ENCODE peak calls at places on chromosomes 13 and 19, in four cellular contexts. S is esophagus squamous epithelium, V is HCT116, O is neuronal stem cell. D is an unnamed sample. For H3K4me1 and H3K36me3, the result is how much of the 10 kb centered on the place peaks cover.

GRCh38 chr19:42596391-42597071 is 1.8 kb upstream of the CEACAM8 start:
- DNase-seq in S (no peak), V (no peak), O (peak), D (peak)

GRCh38 chr19:16671652-16672274 is 10.8 kb downstream of the TMEM38A start:
- DNase-seq in S (no peak), V (no peak), O (no peak), D (no peak)

GRCh38 chr19:13765395-13766094 is 1.2 kb downstream of the MRI1 start:
- DNase-seq in S (no peak), V (no peak), O (no peak), D (no peak)

GRCh38 chr13:45393941-45394570 is 24.1 kb downstream of the SLC25A30 start:
- DNase-seq in S (no peak), V (peak), O (peak), D (no peak)

GRCh38 chr13:113591750-113592149 is 7.2 kb downstream of the TFDP1 start:
- DNase-seq in S (no peak), V (no peak), O (no peak), D (no peak)

GRCh38 chr19:30266687-30267086 is 105.5 kb upstream of the ZNF536 start:
- DNase-seq in S (no peak), V (no peak), O (no peak), D (no peak)

GRCh38 chr13:74145249-74145970 is 11.2 kb upstream of the KLF12 start:
- DNase-seq in S (no peak), V (no peak), O (no peak), D (no peak)

GRCh38 chr19:16376649-16377048 is 52.0 kb downstream of the KLF2 start:
- DNase-seq in S (no peak), V (no peak), O (no peak), D (no peak)

GRCh38 chr19:49570997-49571676 is 9.2 kb downstream of the NOSIP start:
- DNase-seq in S (no peak), V (no peak), O (no peak), D (no peak)

GRCh38 chr19:48498576-48498879 is 13.1 kb downstream of the LMTK3 start:
- DNase-seq in S (no peak), V (no peak), O (no peak), D (no peak)

GRCh38 chr13:27038323-27038722 is 133.3 kb downstream of the USP12 start:
- DNase-seq in S (no peak), V (peak), O (no peak), D (no peak)

GRCh38 chr19:10784257-10784656 is 51.8 kb downstream of the TMED1 start:
- DNase-seq in S (no peak), V (no peak), O (no peak), D (no peak)

GRCh38 chr13:36146513-36147276 is 15.5 kb upstream of the DCLK1 start:
- DNase-seq in S (no peak), V (no peak), O (no peak), D (no peak)

GRCh38 chr19:58328999-58329398 is 2.2 kb downstream of the ZSCAN22 start:
- DNase-seq in S (no peak), V (no peak), O (peak), D (no peak)

GRCh38 chr19:50199254-50199545 is 4.2 kb upstream of the MYH14 start:
- DNase-seq in S (no peak), V (no peak), O (no peak), D (no peak)

GRCh38 chr19:46000497-46001246 is 5.4 kb downstream of the CCDC61 start:
- DNase-seq in S (no peak), V (no peak), O (peak), D (no peak)

GRCh38 chr13:20359335-20359734 is 127.2 kb upstream of the GJB6 start:
- DNase-seq in S (no peak), V (peak), O (no peak), D (no peak)

GRCh38 chr19:17510220-17510993 is 1.0 kb upstream of the PGLS start:
- DNase-seq in S (no peak), V (no peak), O (no peak), D (no peak)

GRCh38 chr13:20118268-20119140 is 42.3 kb downstream of the GJA3 start:
- DNase-seq in S (no peak), V (no peak), O (no peak), D (no peak)

GRCh38 chr13:88761145-88761544 is 1090.0 kb downstream of the SLITRK5 start:
- DNase-seq in S (no peak), V (no peak), O (no peak), D (no peak)

GRCh38 chr13:107035778-107036177 is 467.8 kb upstream of the ARGLU1 start:
- DNase-seq in S (no peak), V (no peak), O (no peak), D (no peak)

GRCh38 chr19:55579766-55580621 is 654 bp downstream of the ZNF579 start:
- DNase-seq in S (no peak), V (no peak), O (no peak), D (no peak)

GRCh38 chr13:80340643-80341097 is 256 bp downstream of the SPRY2 start:
- DNase-seq in S (peak), V (no peak), O (no peak), D (no peak)

GRCh38 chr13:38202730-38203129 is 146.9 kb upstream of the UFM1 start:
- DNase-seq in S (no peak), V (no peak), O (no peak), D (no peak)

GRCh38 chr13:85406269-85406975 is 392.8 kb downstream of the SLITRK6 start:
- DNase-seq in S (no peak), V (no peak), O (no peak), D (no peak)

GRCh38 chr19:19418548-19419260 is 13.2 kb downstream of the GATAD2A start:
- DNase-seq in S (no peak), V (no peak), O (no peak), D (no peak)

GRCh38 chr13:99315186-99315585 is 8.0 kb upstream of the GPR183 start:
- DNase-seq in S (no peak), V (no peak), O (no peak), D (no peak)

GRCh38 chr13:99314640-99315176 is 7.5 kb upstream of the GPR183 start:
- DNase-seq in S (no peak), V (peak), O (no peak), D (no peak)

GRCh38 chr13:99312493-99312883 is 5.3 kb upstream of the GPR183 start:
- DNase-seq in S (peak), V (no peak), O (no peak), D (no peak)

GRCh38 chr13:99313473-99313872 is 6.3 kb upstream of the GPR183 start:
- DNase-seq in S (no peak), V (no peak), O (peak), D (no peak)

DNA sequence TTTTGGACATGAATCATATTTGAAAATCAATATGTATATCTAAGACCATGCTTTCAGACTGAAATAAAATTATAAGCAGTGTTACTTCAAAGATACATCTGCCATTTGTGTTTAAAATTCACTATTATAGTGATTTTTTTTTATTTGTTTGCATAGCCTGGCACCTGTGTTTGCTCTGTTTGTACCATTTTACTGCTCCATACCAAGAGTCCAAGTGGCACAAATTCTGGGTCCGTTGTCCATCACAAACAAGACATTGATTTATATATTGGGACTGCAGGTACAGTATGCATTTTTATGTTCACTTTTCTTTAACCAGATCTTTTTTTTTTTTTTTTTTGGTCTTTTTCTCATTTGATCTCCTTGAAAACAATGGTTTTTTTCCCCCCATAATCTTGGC is 6.7 kb upstream of the GPR183 start:
- DNase-seq in S (no peak), V (no peak), O (no peak), D (no peak)
- H3K4me1 ChIP-seq in S (under half), V (half or more), O (under half), D (under half)

GRCh38 chr13:37202264-37202663 is 96.8 kb upstream of the CSNK1A1L start:
- DNase-seq in S (no peak), V (no peak), O (no peak), D (no peak)
- H3K27ac ChIP-seq in S (no peak), V (no peak), O (no peak), D (no peak)

GRCh38 chr19:2796659-2797266 is 11.5 kb downstream of the THOP1 start:
- DNase-seq in S (no peak), V (no peak), O (no peak), D (no peak)
- H3K36me3 ChIP-seq in S (under half), V (half or more), O (half or more), D (under half)

GRCh38 chr19:15320118-15320517 is 12.2 kb downstream of the BRD4 start:
- DNase-seq in S (no peak), V (no peak), O (no peak), D (no peak)
- H3K4me1 ChIP-seq in S (half or more), V (under half), O (under half), D (under half)

DNA sequence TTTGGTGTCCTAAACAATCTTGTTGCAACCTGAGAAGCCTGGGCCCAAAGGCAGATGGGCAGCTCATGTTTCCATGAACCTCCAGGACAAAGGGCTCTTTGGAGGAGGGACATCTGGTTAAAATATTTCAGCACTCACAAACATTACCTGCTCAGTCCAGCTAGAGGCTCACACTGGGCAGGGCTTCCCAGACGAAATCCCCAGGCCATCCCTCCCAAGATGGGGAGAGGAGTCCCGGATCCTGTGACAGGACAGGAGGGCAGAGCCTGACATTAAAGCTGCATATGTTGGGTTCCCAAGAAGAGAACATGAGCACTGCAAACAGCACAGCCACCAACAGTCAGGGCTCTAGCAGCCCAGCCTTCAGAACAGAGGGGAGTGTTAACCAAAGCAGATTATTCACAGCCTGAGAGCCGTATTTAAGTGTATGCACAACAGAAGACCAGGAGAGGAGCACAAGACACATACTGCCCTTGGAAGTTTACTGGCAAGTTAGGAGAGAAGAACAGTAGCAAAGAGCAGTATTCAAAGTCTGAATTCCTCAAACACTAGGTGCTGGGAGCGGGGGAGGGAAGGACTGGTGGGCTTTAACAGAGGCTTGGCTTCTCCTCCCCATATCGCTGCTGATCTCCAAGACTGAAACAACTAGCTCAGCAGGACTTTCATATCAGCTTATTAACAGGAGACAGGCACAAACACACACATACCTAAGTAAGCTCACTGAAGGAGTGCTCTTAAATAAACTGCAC is 12.4 kb downstream of the ATP7B start:
- DNase-seq in S (no peak), V (no peak), O (no peak), D (no peak)
- H3K27ac ChIP-seq in S (no peak), V (no peak), O (no peak), D (no peak)

DNA sequence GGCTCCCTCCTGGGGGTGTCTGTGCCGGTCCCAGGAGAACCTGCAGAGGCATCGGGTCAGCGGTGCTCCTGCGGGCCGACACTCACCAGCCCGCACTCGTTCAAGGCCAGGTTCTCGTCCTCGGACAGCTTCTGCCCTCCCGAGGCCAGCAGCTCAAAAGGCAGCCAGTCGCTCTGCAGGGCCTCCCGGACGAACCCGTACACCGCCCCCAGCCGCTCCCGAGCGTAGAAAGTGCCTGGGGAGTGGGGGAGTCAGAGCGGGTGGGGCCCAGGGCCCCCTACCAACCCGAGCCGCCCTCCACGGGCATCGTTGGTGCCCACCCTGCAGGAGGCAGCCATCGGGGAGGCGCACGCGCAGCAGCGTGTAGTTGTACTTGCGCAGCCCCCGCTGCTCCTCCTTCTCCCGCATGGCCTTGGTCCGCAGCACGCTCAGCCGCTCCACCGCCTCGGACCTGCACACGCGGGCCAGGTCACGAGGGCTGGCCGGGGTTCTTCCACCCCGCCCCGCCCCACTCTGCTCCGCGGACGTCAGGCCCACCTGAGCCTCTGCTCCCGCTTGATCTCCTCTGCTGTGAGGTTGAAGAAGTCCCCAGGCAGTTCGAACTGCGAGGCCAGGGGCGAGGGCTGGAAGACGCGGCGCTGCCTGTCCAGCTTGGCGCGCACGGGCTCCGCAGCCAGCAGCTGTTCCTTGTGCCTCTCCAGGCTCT is 11.5 kb downstream of the UBXN6 start:
- DNase-seq in S (no peak), V (no peak), O (no peak), D (no peak)
- H3K36me3 ChIP-seq in S (half or more), V (under half), O (half or more), D (under half)

GRCh38 chr13:29816715-29817114 is 33.7 kb downstream of the UBL3 start:
- DNase-seq in S (no peak), V (no peak), O (no peak), D (no peak)
- H3K4me1 ChIP-seq in S (under half), V (under half), O (under half), D (under half)